ENCODE peak calls at places on chromosomes 13 and 19, in five cellular contexts. K is AG10803, L is NT2/D1, E is astrocyte of the hippocampus, V is left ventricle myocardium inferior. P is an unnamed sample.

GRCh38 chr13:33183431-33184130 is 102.0 kb downstream of the STARD13 start:
- DNase-seq in K (peak), L (no peak), E (peak), V (no peak), P (no peak)

GRCh38 chr19:30648321-30648720 is 276.1 kb downstream of the ZNF536 start:
- DNase-seq in K (peak), L (no peak), E (peak), V (no peak), P (no peak)

GRCh38 chr13:97233499-97233898 is 11.4 kb downstream of the MBNL2 start:
- DNase-seq in K (no peak), L (no peak), E (no peak), V (no peak), P (no peak)

GRCh38 chr13:40503966-40504591 is 162.4 kb downstream of the FOXO1 start:
- DNase-seq in K (peak), L (no peak), E (peak), V (no peak), P (no peak)

GRCh38 chr13:31747966-31748365 is 8.6 kb downstream of the RXFP2 start:
- DNase-seq in K (peak), L (no peak), E (no peak), V (no peak), P (no peak)

GRCh38 chr13:105587786-105588185 is 947.7 kb downstream of the EFNB2 start:
- DNase-seq in K (no peak), L (no peak), E (peak), V (no peak), P (no peak)

GRCh38 chr13:61255035-61255796 is 160.4 kb downstream of the PCDH20 start:
- DNase-seq in K (no peak), L (no peak), E (peak), V (no peak), P (no peak)

GRCh38 chr13:66558511-66558910 is 671.6 kb downstream of the PCDH9 start:
- DNase-seq in K (no peak), L (peak), E (peak), V (no peak), P (no peak)

GRCh38 chr19:18203408-18203862 is 407 bp downstream of the RAB3A start:
- DNase-seq in K (no peak), L (no peak), E (no peak), V (peak), P (no peak)

GRCh38 chr19:17325881-17326594 is 8.6 kb downstream of the ANO8 start:
- DNase-seq in K (no peak), L (no peak), E (peak), V (no peak), P (no peak)

GRCh38 chr19:6536138-6536671 is 5.4 kb downstream of the TNFSF9 start:
- DNase-seq in K (no peak), L (peak), E (peak), V (no peak), P (no peak)

GRCh38 chr13:96248103-96248502 is 158.2 kb downstream of the HS6ST3 start:
- DNase-seq in K (no peak), L (peak), E (no peak), V (no peak), P (no peak)

GRCh38 chr19:32091196-32091595 is 254.2 kb upstream of the ZNF507 start:
- DNase-seq in K (no peak), L (no peak), E (no peak), V (no peak), P (no peak)

P was measured in iPS DF 6.9.